ENCODE peak calls at places on chromosomes 3 and 15, in nine cellular contexts. D is heart left ventricle, Q is esophagus squamous epithelium, Z is esophagus muscularis mucosa, R is body of pancreas, S is stomach, V is ovary, T is testis, E is K562. I is an unnamed sample.

GRCh38 chr15:67248106-67248505 is 6.4 kb downstream of the AAGAB start:
- DNase-seq in D (no peak), Q (no peak), Z (no peak), R (no peak), S (no peak), V (no peak), T (no peak), E (no peak), I (no peak)

GRCh38 chr15:75033809-75034208 is 10.4 kb downstream of the PPCDC start:
- DNase-seq in D (no peak), Q (no peak), Z (no peak), R (no peak), S (no peak), V (no peak), T (no peak), E (no peak), I (peak)

GRCh38 chr3:191051037-191051436 is 148.0 kb upstream of the OSTN start:
- DNase-seq in D (no peak), Q (no peak), Z (no peak), R (no peak), S (no peak), V (no peak), T (no peak), E (no peak), I (no peak)

GRCh38 chr15:78448441-78449219 is 10.6 kb downstream of the IREB2 start:
- DNase-seq in D (no peak), Q (no peak), Z (no peak), R (no peak), S (no peak), V (no peak), T (no peak), E (no peak), I (no peak)

GRCh38 chr3:127124135-127124534 is 68.8 kb upstream of the PRR23E start:
- DNase-seq in D (no peak), Q (no peak), Z (no peak), R (no peak), S (no peak), V (no peak), T (no peak), E (no peak), I (no peak)

GRCh38 chr3:59212128-59212764 is 162.4 kb upstream of the CFAP20DC start:
- DNase-seq in D (no peak), Q (no peak), Z (no peak), R (peak), S (no peak), V (no peak), T (no peak), E (peak), I (no peak)

GRCh38 chr3:194265505-194265892 is 85.6 kb downstream of the CPN2 start:
- DNase-seq in D (peak), Q (no peak), Z (no peak), R (peak), S (peak), V (peak), T (peak), E (no peak), I (peak)

GRCh38 chr3:141465221-141465620 is 21.6 kb upstream of the RASA2 start:
- DNase-seq in D (no peak), Q (no peak), Z (no peak), R (no peak), S (no peak), V (no peak), T (no peak), E (no peak), I (no peak)

GRCh38 chr3:65561617-65562016 is 477.1 kb downstream of the MAGI1 start:
- DNase-seq in D (no peak), Q (no peak), Z (no peak), R (no peak), S (no peak), V (no peak), T (no peak), E (no peak), I (no peak)

GRCh38 chr3:172341482-172342059 is 106.7 kb downstream of the GHSR start:
- DNase-seq in D (no peak), Q (no peak), Z (no peak), R (peak), S (no peak), V (no peak), T (no peak), E (peak), I (no peak)

GRCh38 chr15:89806565-89807550 is 7.8 kb downstream of the ANPEP start:
- DNase-seq in D (no peak), Q (no peak), Z (no peak), R (peak), S (peak), V (no peak), T (no peak), E (no peak), I (no peak)

GRCh38 chr15:79858469-79858868 is 38.3 kb downstream of the MTHFS start:
- DNase-seq in D (no peak), Q (no peak), Z (no peak), R (no peak), S (no peak), V (no peak), T (no peak), E (no peak), I (no peak)

GRCh38 chr15:68191555-68191954 is 13.6 kb downstream of the CALML4 start:
- DNase-seq in D (no peak), Q (no peak), Z (peak), R (no peak), S (no peak), V (no peak), T (no peak), E (no peak), I (no peak)

GRCh38 chr15:25850154-25851111 is 12.7 kb downstream of the ATP10A start:
- DNase-seq in D (peak), Q (no peak), Z (peak), R (peak), S (peak), V (peak), T (peak), E (peak), I (peak)

GRCh38 chr15:47411733-47412530 is 305.4 kb upstream of the SEMA6D start:
- DNase-seq in D (no peak), Q (no peak), Z (no peak), R (no peak), S (no peak), V (peak), T (no peak), E (no peak), I (no peak)

GRCh38 chr15:27672537-27672936 is 426.6 kb downstream of the OCA2 start:
- DNase-seq in D (no peak), Q (no peak), Z (no peak), R (no peak), S (no peak), V (no peak), T (no peak), E (no peak), I (no peak)

GRCh38 chr3:20136231-20136630 is 49.8 kb downstream of the SGO1 start:
- DNase-seq in D (no peak), Q (no peak), Z (no peak), R (no peak), S (no peak), V (no peak), T (no peak), E (no peak), I (no peak)

GRCh38 chr3:177050466-177051237 is 146.6 kb downstream of the TBL1XR1 start:
- DNase-seq in D (no peak), Q (no peak), Z (no peak), R (no peak), S (no peak), V (no peak), T (no peak), E (peak), I (no peak)

GRCh38 chr15:98147415-98147814 is 186.9 kb downstream of the ARRDC4 start:
- DNase-seq in D (no peak), Q (no peak), Z (no peak), R (no peak), S (no peak), V (no peak), T (no peak), E (no peak), I (no peak)

GRCh38 chr3:177516130-177517011 is 319.1 kb upstream of the TBL1XR1 start:
- DNase-seq in D (no peak), Q (no peak), Z (no peak), R (peak), S (no peak), V (peak), T (peak), E (no peak), I (peak)

GRCh38 chr15:66564136-66565041 is 1.4 kb downstream of the LCTL start:
- DNase-seq in D (peak), Q (no peak), Z (no peak), R (no peak), S (no peak), V (no peak), T (no peak), E (no peak), I (no peak)

GRCh38 chr15:30928076-30928475 is 24.4 kb downstream of the FAN1 start:
- DNase-seq in D (no peak), Q (no peak), Z (no peak), R (no peak), S (no peak), V (no peak), T (no peak), E (no peak), I (no peak)

GRCh38 chr15:66023322-66023972 is 154.2 kb downstream of the RAB11A start:
- DNase-seq in D (no peak), Q (no peak), Z (no peak), R (no peak), S (no peak), V (no peak), T (no peak), E (no peak), I (no peak)

GRCh38 chr15:78934063-78935023 is 10.5 kb downstream of the CTSH start:
- DNase-seq in D (no peak), Q (no peak), Z (no peak), R (no peak), S (peak), V (no peak), T (peak), E (no peak), I (no peak)

GRCh38 chr3:23455084-23455483 is 252.0 kb downstream of the UBE2E2 start:
- DNase-seq in D (no peak), Q (no peak), Z (no peak), R (no peak), S (no peak), V (no peak), T (no peak), E (no peak), I (peak)

GRCh38 chr3:88807471-88808090 is 299.8 kb upstream of the EPHA3 start:
- DNase-seq in D (no peak), Q (no peak), Z (no peak), R (no peak), S (no peak), V (no peak), T (no peak), E (no peak), I (no peak)

GRCh38 chr3:14379842-14380241 is 22.6 kb upstream of the SLC6A6 start:
- DNase-seq in D (no peak), Q (no peak), Z (no peak), R (no peak), S (no peak), V (no peak), T (no peak), E (no peak), I (no peak)

GRCh38 chr3:36649078-36649477 is 115.3 kb downstream of the DCLK3 start:
- DNase-seq in D (no peak), Q (no peak), Z (no peak), R (no peak), S (no peak), V (no peak), T (no peak), E (no peak), I (no peak)

GRCh38 chr15:57056357-57056756 is 137.9 kb downstream of the TCF12 start:
- DNase-seq in D (no peak), Q (no peak), Z (no peak), R (no peak), S (no peak), V (no peak), T (no peak), E (no peak), I (no peak)

GRCh38 chr3:195566797-195567196 is 16.9 kb downstream of the APOD start:
- DNase-seq in D (no peak), Q (no peak), Z (no peak), R (no peak), S (no peak), V (no peak), T (no peak), E (peak), I (no peak)

GRCh38 chr3:99505646-99506269 is 132.6 kb upstream of the COL8A1 start:
- DNase-seq in D (no peak), Q (no peak), Z (no peak), R (peak), S (no peak), V (no peak), T (peak), E (no peak), I (no peak)

GRCh38 chr3:133935843-133936825 is 40.5 kb upstream of the RAB6B start:
- DNase-seq in D (no peak), Q (no peak), Z (peak), R (no peak), S (peak), V (no peak), T (no peak), E (no peak), I (no peak)

GRCh38 chr3:157542711-157543485 is 39.7 kb upstream of the VEPH1 start:
- DNase-seq in D (peak), Q (no peak), Z (no peak), R (peak), S (peak), V (peak), T (peak), E (no peak), I (peak)

GRCh38 chr15:96325579-96326331 is 4.7 kb upstream of the NR2F2 start:
- DNase-seq in D (no peak), Q (no peak), Z (no peak), R (no peak), S (no peak), V (no peak), T (no peak), E (no peak), I (no peak)

GRCh38 chr15:96328101-96328958 is 2.2 kb upstream of the NR2F2 start:
- DNase-seq in D (no peak), Q (no peak), Z (no peak), R (no peak), S (no peak), V (no peak), T (no peak), E (no peak), I (no peak)

GRCh38 chr15:96324900-96325299 is 5.6 kb upstream of the NR2F2 start:
- DNase-seq in D (no peak), Q (no peak), Z (no peak), R (no peak), S (no peak), V (no peak), T (no peak), E (no peak), I (no peak)

GRCh38 chr15:96327155-96327741 is 3.3 kb upstream of the NR2F2 start:
- DNase-seq in D (no peak), Q (no peak), Z (no peak), R (peak), S (no peak), V (no peak), T (no peak), E (peak), I (peak)

DNA sequence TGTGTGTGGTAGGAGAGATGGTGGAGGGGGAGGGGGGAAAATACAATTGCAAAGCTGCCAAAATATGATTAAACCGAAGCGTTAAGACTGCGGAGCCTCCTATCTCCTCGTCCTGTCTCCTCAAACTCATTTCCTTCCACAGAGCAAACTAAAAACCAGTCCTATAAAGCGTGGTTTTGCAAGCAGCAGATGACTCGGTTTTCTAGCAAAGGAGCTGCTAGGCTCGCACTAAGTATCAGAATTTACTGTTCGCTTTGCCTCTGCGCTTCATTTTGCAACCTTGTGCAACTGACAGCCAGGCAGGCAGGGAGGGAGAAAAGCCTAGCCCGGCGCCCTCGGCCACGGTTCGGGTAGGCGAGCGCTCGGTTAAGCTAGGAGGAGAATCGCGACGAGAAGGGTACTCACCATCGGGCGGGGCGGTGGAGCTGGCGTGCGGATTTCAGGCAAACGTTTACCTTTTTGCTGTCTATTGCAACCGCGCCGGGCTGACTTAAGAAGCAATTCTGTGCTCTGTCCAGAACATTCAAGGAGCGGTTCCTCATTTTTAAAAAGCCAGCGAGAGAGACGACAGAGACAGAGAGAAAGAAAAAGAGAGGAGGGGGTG is 3.8 kb upstream of the NR2F2 start:
- DNase-seq in D (peak), Q (no peak), Z (no peak), R (peak), S (peak), V (peak), T (no peak), E (peak), I (peak)
- TF ChIP-seq POLR2A in D (peak), Q (no peak), Z (no peak), R (no peak), S (no peak), V (no peak), T (no peak), E (peak), I (peak)

GRCh38 chr15:73955326-73955725 is 29.1 kb downstream of the LOXL1 start:
- DNase-seq in D (no peak), Q (no peak), Z (no peak), R (no peak), S (no peak), V (no peak), T (no peak), E (no peak), I (no peak)
- H3K27ac ChIP-seq in D (no peak), Q (no peak), Z (no peak), R (no peak), S (no peak), V (no peak), T (no peak), E (no peak), I (no peak)

GRCh38 chr3:55885721-55886120 is 398.6 kb upstream of the WNT5A start:
- DNase-seq in D (no peak), Q (no peak), Z (peak), R (no peak), S (no peak), V (no peak), T (no peak), E (no peak), I (no peak)
- TF ChIP-seq CTCF in D (no peak), Q (no peak), Z (peak), R (no peak), S (no peak), V (no peak), T (no peak), E (no peak), I (no peak)

GRCh38 chr15:69289312-69290146 is 9.2 kb upstream of the PAQR5 start:
- DNase-seq in D (no peak), Q (no peak), Z (no peak), R (no peak), S (no peak), V (no peak), T (no peak), E (no peak), I (peak)

GRCh38 chr15:69288531-69289311 is 10.0 kb upstream of the PAQR5 start:
- DNase-seq in D (no peak), Q (no peak), Z (no peak), R (no peak), S (no peak), V (no peak), T (no peak), E (no peak), I (peak)

GRCh38 chr15:69282128-69282743 is 16.5 kb upstream of the PAQR5 start:
- DNase-seq in D (no peak), Q (no peak), Z (no peak), R (no peak), S (no peak), V (no peak), T (no peak), E (no peak), I (no peak)

GRCh38 chr15:69290346-69291164 is 8.2 kb upstream of the PAQR5 start:
- DNase-seq in D (peak), Q (no peak), Z (no peak), R (no peak), S (no peak), V (no peak), T (no peak), E (no peak), I (no peak)

DNA sequence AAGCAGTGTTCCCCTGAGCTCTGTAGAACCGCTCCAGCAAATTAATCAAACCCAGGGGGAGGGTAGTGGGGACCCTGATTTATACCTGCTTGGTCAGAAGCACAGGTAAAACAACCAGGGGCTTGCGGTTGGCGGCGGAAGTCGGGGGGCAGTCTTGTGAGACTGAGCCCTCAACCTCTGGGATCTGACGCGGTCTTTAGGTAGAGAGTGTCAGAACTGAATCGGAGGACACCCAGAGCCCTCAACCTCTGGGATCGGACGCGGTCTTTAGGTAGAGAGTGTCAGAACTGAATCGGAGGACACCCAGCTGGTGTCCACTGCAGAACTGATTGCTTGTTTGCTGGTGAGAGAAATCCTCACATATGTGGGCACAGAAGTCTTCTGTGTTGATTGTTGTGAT is 12.9 kb upstream of the PAQR5 start:
- DNase-seq in D (no peak), Q (no peak), Z (no peak), R (no peak), S (no peak), V (no peak), T (no peak), E (no peak), I (no peak)
- TF ChIP-seq POLR2A in D (no peak), Q (no peak), Z (no peak), R (no peak), S (no peak), V (no peak), T (no peak), E (no peak), I (no peak)

GRCh38 chr3:13107661-13108060 is 34.4 kb upstream of the IQSEC1 start:
- DNase-seq in D (peak), Q (no peak), Z (no peak), R (no peak), S (no peak), V (no peak), T (no peak), E (no peak), I (no peak)
- H3K27ac ChIP-seq in D (no peak), Q (no peak), Z (no peak), R (no peak), S (no peak), V (no peak), T (no peak), E (no peak), I (no peak)

GRCh38 chr3:138479355-138479964 is 45.0 kb downstream of the ESYT3 start:
- DNase-seq in D (no peak), Q (no peak), Z (no peak), R (peak), S (no peak), V (no peak), T (peak), E (peak), I (no peak)
- TF ChIP-seq CTCF in D (peak), Q (no peak), Z (peak), R (peak), S (peak), V (no peak), T (no peak), E (peak), I (peak)

I was measured in adrenal gland.